ENCODE peak calls at places on chromosomes 16 and 17, in seven cellular contexts. M, X, R, D, H, T and N are unnamed samples.

GRCh38 chr16:57723170-57723569 is 12.4 kb upstream of the KATNB1 start:
- DNase-seq in M (peak), X (no peak), R (no peak), D (peak), H (peak), T (no peak), N (peak)

GRCh38 chr17:46841561-46842379 is 9.6 kb upstream of the WNT9B start:
- DNase-seq in M (peak), X (no peak), R (no peak), D (no peak), H (peak), T (no peak), N (peak)

GRCh38 chr16:89931305-89931896 is 8.3 kb downstream of the TUBB3 start:
- DNase-seq in M (no peak), X (no peak), R (no peak), D (no peak), H (no peak), T (no peak), N (no peak)

GRCh38 chr17:61149862-61150362 is 249.7 kb upstream of the TBX2 start:
- DNase-seq in M (no peak), X (no peak), R (no peak), D (no peak), H (no peak), T (no peak), N (no peak)

GRCh38 chr17:36198831-36199465 is 2.4 kb upstream of the CCL3L1 start:
- DNase-seq in M (no peak), X (no peak), R (no peak), D (no peak), H (peak), T (no peak), N (peak)

GRCh38 chr16:63655846-63656245 is 1466.0 kb downstream of the CDH11 start:
- DNase-seq in M (no peak), X (no peak), R (no peak), D (no peak), H (no peak), T (peak), N (no peak)

GRCh38 chr17:57906910-57907309 is 48.3 kb downstream of the CUEDC1 start:
- DNase-seq in M (peak), X (no peak), R (no peak), D (peak), H (no peak), T (no peak), N (peak)

GRCh38 chr16:49350265-49351103 is 23.1 kb upstream of the C16orf78 start:
- DNase-seq in M (peak), X (peak), R (no peak), D (peak), H (peak), T (peak), N (peak)

GRCh38 chr16:2035431-2036199 is 8.9 kb downstream of the NHERF2 start:
- DNase-seq in M (no peak), X (peak), R (no peak), D (peak), H (no peak), T (no peak), N (no peak)

GRCh38 chr17:35923609-35924114 is 6.9 kb downstream of the RDM1 start:
- DNase-seq in M (no peak), X (no peak), R (no peak), D (no peak), H (no peak), T (no peak), N (no peak)

GRCh38 chr16:86303787-86304685 is 206.3 kb upstream of the FOXF1 start:
- DNase-seq in M (no peak), X (peak), R (no peak), D (peak), H (no peak), T (no peak), N (no peak)

GRCh38 chr16:88920618-88921602 is 54.5 kb upstream of the PABPN1L start:
- DNase-seq in M (peak), X (peak), R (no peak), D (peak), H (peak), T (no peak), N (no peak)

GRCh38 chr16:57667526-57668258 is 414 bp upstream of the ADGRG3 start:
- DNase-seq in M (peak), X (peak), R (no peak), D (peak), H (peak), T (no peak), N (peak)

GRCh38 chr16:52532384-52532783 is 14.6 kb downstream of the TOX3 start:
- DNase-seq in M (no peak), X (no peak), R (no peak), D (no peak), H (no peak), T (no peak), N (no peak)

GRCh38 chr17:66715745-66716156 is 119.2 kb upstream of the CACNG5 start:
- DNase-seq in M (peak), X (peak), R (peak), D (peak), H (peak), T (peak), N (peak)

GRCh38 chr17:54426287-54426886 is 474.3 kb upstream of the TOM1L1 start:
- DNase-seq in M (no peak), X (no peak), R (no peak), D (no peak), H (peak), T (peak), N (peak)

GRCh38 chr17:17395246-17395802 is 81.5 kb upstream of the MED9 start:
- DNase-seq in M (no peak), X (no peak), R (no peak), D (no peak), H (no peak), T (no peak), N (no peak)

GRCh38 chr17:35132099-35132498 is 10.0 kb downstream of the NLE1 start:
- DNase-seq in M (no peak), X (no peak), R (no peak), D (no peak), H (no peak), T (no peak), N (no peak)

GRCh38 chr17:82377924-82378740 is 6.6 kb downstream of the UTS2R start:
- DNase-seq in M (no peak), X (no peak), R (no peak), D (no peak), H (no peak), T (no peak), N (no peak)

GRCh38 chr17:82374626-82375331 is 3.2 kb downstream of the UTS2R start:
- DNase-seq in M (no peak), X (no peak), R (no peak), D (no peak), H (no peak), T (no peak), N (no peak)

GRCh38 chr17:82373731-82374625 is 2.4 kb downstream of the UTS2R start:
- DNase-seq in M (no peak), X (no peak), R (no peak), D (no peak), H (no peak), T (no peak), N (no peak)

GRCh38 chr17:82375359-82376041 is 3.9 kb downstream of the UTS2R start:
- DNase-seq in M (no peak), X (no peak), R (no peak), D (no peak), H (no peak), T (no peak), N (no peak)

GRCh38 chr17:82376042-82376730 is 4.6 kb downstream of the UTS2R start:
- DNase-seq in M (no peak), X (no peak), R (no peak), D (no peak), H (no peak), T (no peak), N (no peak)
- H2AK5ac ChIP-seq in M (no peak), X (no peak), R (no peak), D (no peak), H (no peak), T (peak), N (no peak)

GRCh38 chr17:4176803-4177472 is 33.9 kb downstream of the CYB5D2 start:
- DNase-seq in M (no peak), X (no peak), R (no peak), D (no peak), H (no peak), T (no peak), N (no peak)

GRCh38 chr17:4172356-4172755 is 29.4 kb downstream of the CYB5D2 start:
- DNase-seq in M (no peak), X (no peak), R (no peak), D (no peak), H (no peak), T (no peak), N (no peak)

GRCh38 chr17:4175921-4176802 is 33.2 kb downstream of the CYB5D2 start:
- DNase-seq in M (no peak), X (peak), R (no peak), D (no peak), H (peak), T (no peak), N (no peak)

GRCh38 chr17:4173771-4174170 is 30.8 kb downstream of the CYB5D2 start:
- DNase-seq in M (no peak), X (no peak), R (no peak), D (no peak), H (no peak), T (no peak), N (no peak)

DNA sequence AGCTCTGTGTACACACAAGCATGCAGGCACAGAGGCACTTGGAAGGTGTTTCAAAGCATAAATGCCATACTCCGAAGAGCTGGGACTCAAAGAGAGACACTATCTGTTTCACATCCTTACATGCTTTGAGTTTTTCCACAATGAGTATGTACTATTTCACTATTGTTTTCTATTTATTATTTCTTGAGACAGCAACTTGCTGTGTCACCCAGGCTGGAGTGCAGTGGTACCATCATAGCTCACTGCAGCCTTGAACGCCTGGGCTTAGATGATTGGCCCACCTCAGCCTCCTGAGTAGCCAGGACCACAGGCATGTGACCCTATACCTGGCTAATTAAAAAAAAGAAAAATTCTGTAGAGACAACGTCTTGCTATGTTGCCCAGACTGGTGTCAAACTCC is 31.6 kb downstream of the CYB5D2 start:
- DNase-seq in M (no peak), X (no peak), R (no peak), D (no peak), H (peak), T (no peak), N (no peak)
- H2AK5ac ChIP-seq in M (no peak), X (no peak), R (no peak), D (no peak), H (no peak), T (no peak), N (no peak)

GRCh38 chr16:29811896-29812665 is at the start of gene PRRT2:
- DNase-seq in M (peak), X (peak), R (no peak), D (peak), H (peak), T (peak), N (peak)

GRCh38 chr16:29810699-29811169 is 1.3 kb upstream of the PRRT2 start:
- DNase-seq in M (peak), X (no peak), R (no peak), D (no peak), H (no peak), T (no peak), N (no peak)

GRCh38 chr16:29812754-29813643 is 1.0 kb downstream of the PRRT2 start:
- DNase-seq in M (no peak), X (no peak), R (no peak), D (no peak), H (no peak), T (no peak), N (no peak)

GRCh38 chr16:29809850-29810698 is 1.9 kb upstream of the PRRT2 start:
- DNase-seq in M (peak), X (no peak), R (no peak), D (peak), H (no peak), T (no peak), N (peak)

DNA sequence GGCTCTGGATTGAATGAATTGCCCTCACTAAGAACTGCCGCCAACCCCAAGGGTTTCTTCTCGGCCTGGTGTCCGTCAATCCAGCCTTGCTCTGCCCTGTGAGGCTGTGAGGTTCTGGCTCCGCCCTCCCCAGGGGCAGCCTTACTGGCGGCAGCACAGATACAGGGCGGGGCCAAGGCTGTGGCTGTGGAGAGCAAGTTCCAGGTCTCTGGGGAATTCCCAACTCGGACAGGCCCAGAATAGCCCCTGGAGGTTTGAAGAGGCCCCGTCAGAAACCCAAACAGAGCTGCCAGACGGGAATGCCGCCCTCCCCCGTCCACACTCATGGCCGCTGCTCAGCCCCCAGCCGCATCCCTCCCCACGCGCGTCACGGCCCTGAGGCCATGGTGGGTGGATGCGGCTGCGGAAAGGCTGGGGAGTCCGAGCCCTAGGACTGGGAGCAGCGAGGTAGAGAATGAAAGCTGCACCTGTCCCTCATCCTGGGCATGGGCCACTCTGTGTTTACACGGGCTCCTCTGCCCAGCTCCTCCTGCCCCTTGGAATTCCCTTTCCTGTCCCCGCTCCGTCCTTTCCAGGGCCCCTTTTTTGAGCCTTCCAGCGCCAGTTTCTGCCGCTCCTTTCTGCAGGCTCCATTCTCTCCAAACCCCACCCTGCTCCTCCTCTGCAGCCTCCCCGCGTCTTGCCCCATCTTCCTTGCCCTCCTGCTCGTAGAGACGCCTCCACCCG is 660 bp upstream of the PRRT2 start:
- DNase-seq in M (peak), X (peak), R (peak), D (peak), H (peak), T (peak), N (peak)
- H2AK5ac ChIP-seq in M (no peak), X (peak), R (no peak), D (no peak), H (peak), T (peak), N (no peak)

GRCh38 chr16:8080817-8081216 is 509.5 kb downstream of the TMEM114 start:
- DNase-seq in M (no peak), X (no peak), R (no peak), D (no peak), H (no peak), T (no peak), N (no peak)
- H2AK5ac ChIP-seq in M (no peak), X (no peak), R (no peak), D (no peak), H (no peak), T (no peak), N (no peak)

GRCh38 chr17:40251576-40251975 is 32.5 kb downstream of the WIPF2 start:
- DNase-seq in M (no peak), X (peak), R (no peak), D (peak), H (no peak), T (no peak), N (no peak)
- H2AK5ac ChIP-seq in M (no peak), X (no peak), R (no peak), D (no peak), H (no peak), T (no peak), N (no peak)

DNA sequence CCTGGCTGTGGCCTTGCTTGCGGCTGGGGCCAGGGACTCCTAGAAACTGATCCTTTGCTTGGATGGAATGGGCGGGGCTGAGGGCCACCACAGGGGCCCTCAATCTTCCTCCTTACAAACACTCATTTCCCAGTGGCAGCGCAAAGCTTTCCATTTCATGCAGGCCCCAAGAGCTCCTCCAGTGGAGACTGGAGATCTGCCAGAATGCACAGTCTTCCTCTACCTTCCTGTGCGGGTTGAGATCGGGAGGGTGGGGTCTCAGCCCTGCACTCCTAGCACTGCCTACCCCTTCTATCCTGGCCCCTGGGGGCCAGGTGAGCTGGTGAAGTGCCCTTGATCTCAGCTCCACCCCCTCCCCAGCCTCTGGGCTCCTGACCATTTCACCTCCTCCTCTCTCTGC is 1.7 kb downstream of the NRN1L start:
- DNase-seq in M (no peak), X (no peak), R (no peak), D (no peak), H (no peak), T (no peak), N (peak)
- H2AK5ac ChIP-seq in M (no peak), X (no peak), R (no peak), D (no peak), H (no peak), T (no peak), N (no peak)